ENCODE peak calls at places on chromosome X, in ten cellular contexts. C is tibial artery; B is BE2C; T is stimulated activated CD8-positive, alpha-beta memory T cell treated with anti-CD3 and anti-CD28 coated beads, Interleukin-2, amount 100 ng/mL, for 48 hours; I is iris pigment epithelial cell; Q is NT2/D1; V is stimulated activated naive CD4-positive, alpha-beta T cell; S is H54; G is GOT3; E is globus pallidus. P is an unnamed sample.

GRCh38 chrX:99271641-99272040 is 1138.4 kb downstream of the PCDH19 start:
- DNase-seq in E (no peak), V (no peak), T (no peak), C (no peak), I (no peak), S (no peak), G (no peak), B (no peak), Q (no peak), P (no peak)

GRCh38 chrX:56233682-56234081 is 1.5 kb downstream of the KLF8 start:
- DNase-seq in Q (peak; percentile 51), S (no peak), V (no peak), E (no peak), I (no peak), B (no peak), C (peak; percentile 88), T (no peak), G (no peak), P (peak; percentile 79)

GRCh38 chrX:12988797-12989196 is 13.9 kb downstream of the TMSB4X start:
- DNase-seq in S (no peak), V (no peak), C (no peak), E (no peak), Q (no peak), G (no peak), I (peak; percentile 74), B (no peak), T (no peak), P (no peak)

GRCh38 chrX:9614016-9614415 is 149.2 kb downstream of the TBL1X start:
- DNase-seq in C (no peak), S (peak; percentile 7), T (no peak), V (no peak), E (no peak), I (peak; percentile 79), Q (no peak), G (no peak), B (no peak), P (no peak)

GRCh38 chrX:131262200-131262599 is 26.9 kb downstream of the IGSF1 start:
- DNase-seq in S (no peak), Q (no peak), T (no peak), I (no peak), G (no peak), C (no peak), V (no peak), E (no peak), B (no peak), P (no peak)

GRCh38 chrX:15816886-15817285 is 26.6 kb downstream of the ZRSR2 start:
- DNase-seq in C (no peak), Q (no peak), V (no peak), E (no peak), G (no peak), I (no peak), T (no peak), S (no peak), B (no peak), P (no peak)

GRCh38 chrX:104392350-104392749 is 137.6 kb upstream of the ESX1 start:
- DNase-seq in V (no peak), T (no peak), E (no peak), S (no peak), B (no peak), Q (no peak), G (no peak), I (no peak), C (no peak), P (no peak)

GRCh38 chrX:56766554-56767412 is 37.7 kb downstream of the NBDY start:
- DNase-seq in B (no peak), S (no peak), V (no peak), C (no peak), Q (no peak), E (no peak), I (peak; percentile 46), G (no peak), T (no peak), P (no peak)

GRCh38 chrX:3426552-3426951 is 80.1 kb upstream of the MXRA5 start:
- DNase-seq in C (no peak), G (no peak), V (no peak), I (no peak), E (no peak), T (no peak), Q (no peak), B (no peak), S (no peak), P (no peak)

GRCh38 chrX:19811807-19812604 is 75.4 kb downstream of the SH3KBP1 start:
- DNase-seq in C (no peak), V (no peak), E (no peak), G (no peak), T (no peak), B (no peak), S (no peak), I (peak; percentile 84), Q (no peak), P (no peak)

GRCh38 chrX:107823456-107823855 is 2.2 kb upstream of the MID2 start:
- DNase-seq in S (no peak), C (no peak), Q (no peak), V (no peak), E (no peak), T (no peak), I (peak; percentile 92), B (no peak), G (no peak), P (no peak)

GRCh38 chrX:54048413-54048812 is 4.1 kb upstream of the PHF8 start:
- DNase-seq in C (no peak), Q (no peak), S (no peak), T (no peak), V (no peak), B (no peak), G (no peak), I (no peak), E (no peak), P (no peak)

GRCh38 chrX:15755091-15755490 is 17.0 kb downstream of the CA5B start:
- DNase-seq in I (no peak), V (no peak), S (no peak), Q (no peak), C (no peak), G (no peak), B (no peak), E (no peak), T (no peak), P (no peak)

GRCh38 chrX:84735025-84735424 is 232.8 kb upstream of the HDX start:
- DNase-seq in G (no peak), T (no peak), Q (no peak), E (no peak), V (no peak), B (no peak), S (no peak), C (no peak), I (peak; percentile 55), P (no peak)

GRCh38 chrX:1422135-1422465 is 30.2 kb upstream of the SLC25A6 start:
- DNase-seq in I (no peak), C (no peak), Q (no peak), V (no peak), E (no peak), S (no peak), B (no peak), G (no peak), T (no peak), P (no peak)

GRCh38 chrX:3526084-3526483 is 179.6 kb upstream of the MXRA5 start:
- DNase-seq in B (no peak), S (no peak), I (peak; percentile 59), T (no peak), E (no peak), Q (no peak), C (no peak), V (no peak), G (no peak), P (no peak)

GRCh38 chrX:11672213-11672612 is 6.5 kb upstream of the ARHGAP6 start:
- DNase-seq in G (no peak), T (no peak), C (no peak), Q (no peak), S (no peak), I (no peak), B (no peak), E (no peak), V (no peak), P (no peak)

GRCh38 chrX:69163936-69164741 is 1.1 kb downstream of the PJA1 start:
- DNase-seq in E (peak; percentile 20), C (no peak), I (peak; percentile 17), Q (no peak), G (no peak), V (peak; percentile 17), T (peak; percentile 14), S (no peak), B (peak; percentile 31), P (peak; percentile 35)

GRCh38 chrX:9467751-9468150 is 2.9 kb downstream of the TBL1X start:
- DNase-seq in Q (no peak), S (no peak), B (no peak), V (no peak), T (no peak), I (no peak), C (no peak), G (no peak), E (no peak), P (no peak)

GRCh38 chrX:106906361-106906760 is 3.2 kb upstream of the RIPPLY1 start:
- DNase-seq in S (no peak), E (no peak), G (no peak), Q (no peak), C (no peak), B (no peak), V (no peak), I (no peak), T (no peak), P (no peak)

GRCh38 chrX:83004012-83004411 is 504.1 kb upstream of the POU3F4 start:
- DNase-seq in I (no peak), E (no peak), Q (no peak), B (no peak), T (no peak), S (no peak), C (no peak), V (no peak), G (no peak), P (no peak)

GRCh38 chrX:38552721-38553120 is 8.6 kb upstream of the TSPAN7 start:
- DNase-seq in E (no peak), S (no peak), G (no peak), C (no peak), T (no peak), Q (no peak), B (no peak), I (no peak), V (no peak), P (no peak)

GRCh38 chrX:40199704-40200103 is 101.9 kb upstream of the BCOR start:
- DNase-seq in E (no peak), I (no peak), V (no peak), B (no peak), C (no peak), G (no peak), S (no peak), Q (no peak), T (no peak), P (no peak)

GRCh38 chrX:37405954-37406353 is 56.8 kb downstream of the PRRG1 start:
- DNase-seq in B (no peak), V (no peak), C (no peak), S (no peak), T (no peak), E (no peak), G (no peak), Q (no peak), I (peak; percentile 91), P (no peak)

GRCh38 chrX:116198235-116198634 is 27.7 kb downstream of the AGTR2 start:
- DNase-seq in T (no peak), I (no peak), S (no peak), Q (no peak), C (no peak), E (no peak), G (no peak), B (no peak), V (no peak), P (no peak)

GRCh38 chrX:23333842-23334535 is 660 bp upstream of the PTCHD1 start:
- DNase-seq in B (no peak), Q (no peak), G (no peak), I (no peak), C (peak; percentile 66), S (no peak), E (no peak), V (no peak), T (no peak), P (peak; percentile 20)

P was measured in testis.